ENCODE peak calls at places on chromosome 2, in six cellular contexts. M is HFF-Myc, C is hepatic stellate cell, A is substantia nigra, B is T-helper 17 cell, U is renal cortical epithelial cell. W is an unnamed sample.
A peak's percentile ranks its signal among the peaks of the same experiment; 100 is the strongest.

GRCh38 chr2:63571291-63571690 is 17.0 kb downstream of the WDPCP start:
- DNase-seq in M (no peak), C (no peak), A (no peak), B (no peak), U (no peak), W (no peak)

GRCh38 chr2:16400127-16400623 is 265.5 kb downstream of the CYRIA start:
- DNase-seq in M (no peak), C (no peak), A (no peak), B (no peak), U (no peak), W (no peak)

GRCh38 chr2:223005496-223005895 is 46.5 kb upstream of the KCNE4 start:
- DNase-seq in M (no peak), C (peak; percentile 15), A (no peak), B (no peak), U (no peak), W (no peak)

GRCh38 chr2:148896116-148896515 is 21.1 kb downstream of the KIF5C start:
- DNase-seq in M (no peak), C (no peak), A (no peak), B (no peak), U (no peak), W (no peak)

GRCh38 chr2:150142561-150142960 is 344.9 kb downstream of the RND3 start:
- DNase-seq in M (no peak), C (no peak), A (no peak), B (no peak), U (no peak), W (no peak)

GRCh38 chr2:3463156-3463835 is 56.0 kb downstream of the ADI1 start:
- DNase-seq in M (no peak), C (no peak), A (no peak), B (no peak), U (no peak), W (no peak)

GRCh38 chr2:101987832-101988231 is 3.9 kb upstream of the IL1R2 start:
- DNase-seq in M (no peak), C (no peak), A (no peak), B (no peak), U (no peak), W (no peak)

GRCh38 chr2:49005261-49005660 is 149.1 kb downstream of the FSHR start:
- DNase-seq in M (no peak), C (no peak), A (no peak), B (no peak), U (no peak), W (no peak)

GRCh38 chr2:199663157-199663556 is 187.8 kb downstream of the FTCDNL1 start:
- DNase-seq in M (no peak), C (no peak), A (no peak), B (no peak), U (peak; percentile 17), W (no peak)

GRCh38 chr2:48711343-48711742 is 44.2 kb downstream of the LHCGR start:
- DNase-seq in M (no peak), C (no peak), A (no peak), B (no peak), U (no peak), W (no peak)

GRCh38 chr2:236919209-236919608 is 166.5 kb upstream of the COPS8 start:
- DNase-seq in M (no peak), C (no peak), A (no peak), B (no peak), U (no peak), W (no peak)

GRCh38 chr2:236343400-236344161 is 79.4 kb upstream of the ASB18 start:
- DNase-seq in M (peak; percentile 36), C (peak; percentile 72), A (no peak), B (no peak), U (peak; percentile 80), W (peak; percentile 68)

GRCh38 chr2:12074884-12075217 is 328.4 kb downstream of the LPIN1 start:
- DNase-seq in M (no peak), C (no peak), A (no peak), B (no peak), U (no peak), W (no peak)

GRCh38 chr2:3805120-3805519 is 101.7 kb downstream of the DCDC2C start:
- DNase-seq in M (no peak), C (no peak), A (no peak), B (no peak), U (no peak), W (peak; percentile 80)

GRCh38 chr2:95292623-95293260 is 4.4 kb upstream of the KCNIP3 start:
- DNase-seq in M (no peak), C (no peak), A (no peak), B (no peak), U (peak; percentile 62), W (no peak)

GRCh38 chr2:50995610-50996009 is 36.3 kb downstream of the NRXN1 start:
- DNase-seq in M (no peak), C (peak; percentile 2), A (no peak), B (no peak), U (peak; percentile 16), W (no peak)

GRCh38 chr2:82853299-82853698 is 1605.8 kb downstream of the SUCLG1 start:
- DNase-seq in M (no peak), C (no peak), A (no peak), B (no peak), U (no peak), W (no peak)

GRCh38 chr2:64807417-64807816 is 153.7 kb upstream of the SERTAD2 start:
- DNase-seq in M (peak; percentile 97), C (peak; percentile 83), A (no peak), B (no peak), U (peak; percentile 100), W (no peak)

GRCh38 chr2:227143895-227144294 is 20.1 kb downstream of the COL4A4 start:
- DNase-seq in M (no peak), C (no peak), A (no peak), B (no peak), U (no peak), W (no peak)

GRCh38 chr2:120641366-120641771 is 94.3 kb upstream of the GLI2 start:
- DNase-seq in M (no peak), C (peak; percentile 32), A (no peak), B (no peak), U (no peak), W (no peak)

GRCh38 chr2:177984739-177985138 is 87.8 kb downstream of the PDE11A start:
- DNase-seq in M (no peak), C (no peak), A (no peak), B (no peak), U (peak; percentile 83), W (no peak)

GRCh38 chr2:3282056-3282998 is 95.3 kb downstream of the EIPR1 start:
- DNase-seq in M (no peak), C (no peak), A (no peak), B (no peak), U (peak; percentile 92), W (peak; percentile 24)

GRCh38 chr2:151029406-151030157 is 232.1 kb downstream of the RBM43 start:
- DNase-seq in M (no peak), C (no peak), A (no peak), B (no peak), U (no peak), W (no peak)

GRCh38 chr2:62785216-62785615 is 79.7 kb downstream of the EHBP1 start:
- DNase-seq in M (no peak), C (no peak), A (no peak), B (no peak), U (no peak), W (no peak)

GRCh38 chr2:127053731-127054603 is 53.0 kb downstream of the BIN1 start:
- DNase-seq in M (no peak), C (no peak), A (no peak), B (no peak), U (no peak), W (no peak)

GRCh38 chr2:17813742-17814458 is 2.4 kb upstream of the MSGN1 start:
- DNase-seq in M (no peak), C (peak; percentile 83), A (no peak), B (no peak), U (no peak), W (no peak)

GRCh38 chr2:96875498-96876035 is 5.7 kb upstream of the SEMA4C start:
- DNase-seq in M (no peak), C (no peak), A (no peak), B (no peak), U (no peak), W (no peak)

GRCh38 chr2:232525199-232525598 is 761 bp upstream of the CHRND start:
- DNase-seq in M (no peak), C (no peak), A (no peak), B (no peak), U (no peak), W (no peak)

GRCh38 chr2:6832556-6832955 is 33.2 kb downstream of the CMPK2 start:
- DNase-seq in M (no peak), C (no peak), A (no peak), B (no peak), U (no peak), W (no peak)

GRCh38 chr2:72815655-72816268 is 10.1 kb downstream of the EXOC6B start:
- DNase-seq in M (no peak), C (no peak), A (no peak), B (no peak), U (no peak), W (peak; percentile 75)

GRCh38 chr2:161044095-161044874 is 115.9 kb upstream of the TANK start:
- DNase-seq in M (no peak), C (no peak), A (no peak), B (no peak), U (no peak), W (no peak)

GRCh38 chr2:20596973-20597867 is 53.7 kb downstream of the HS1BP3 start:
- DNase-seq in M (no peak), C (no peak), A (no peak), B (no peak), U (peak; percentile 71), W (no peak)

GRCh38 chr2:214193943-214194342 is 216.9 kb upstream of the VWC2L start:
- DNase-seq in M (peak; percentile 10), C (peak; percentile 2), A (no peak), B (no peak), U (peak; percentile 73), W (no peak)

GRCh38 chr2:54417577-54417976 is 38.5 kb upstream of the SPTBN1 start:
- DNase-seq in M (no peak), C (no peak), A (no peak), B (no peak), U (no peak), W (no peak)

GRCh38 chr2:231926180-231926741 is at the start of gene NPPC:
- DNase-seq in M (no peak), C (no peak), A (no peak), B (no peak), U (no peak), W (peak; percentile 83)